ENCODE peak calls at places on chromosomes 12 and 14, in seven cellular contexts. X is gastrocnemius medialis; B is iris pigment epithelial cell; H is Right ventricle myocardium superior; V is activated CD4-positive, alpha-beta T cell treated with anti-CD3 and anti-CD28 coated beads, Interleukin-2, amount 50 U/mL, for 4 hours; R is SW 1271; M is cardiac muscle cell. U is an unnamed sample.

GRCh38 chr14:21398901-21399300 is 15.1 kb upstream of the SUPT16H start:
- DNase-seq in R (no peak), M (no peak), X (no peak), V (no peak), B (no peak), H (no peak), U (no peak)

GRCh38 chr12:90366286-90366685 is 588.7 kb downstream of the CCER1 start:
- DNase-seq in B (peak), V (no peak), M (peak), H (no peak), X (no peak), R (no peak), U (no peak)

GRCh38 chr12:29566441-29566840 is 69.0 kb upstream of the OVCH1 start:
- DNase-seq in H (no peak), R (no peak), M (no peak), X (no peak), V (no peak), B (peak), U (no peak)

GRCh38 chr14:22653012-22653621 is 9.0 kb upstream of the OR6J1 start:
- DNase-seq in B (peak), H (peak), M (peak), V (peak), R (peak), X (no peak), U (no peak)

GRCh38 chr12:107779077-107779840 is 4.8 kb downstream of the ASCL4 start:
- DNase-seq in H (no peak), M (no peak), B (no peak), V (no peak), X (no peak), R (no peak), U (no peak)

GRCh38 chr14:73422515-73422914 is 35.8 kb downstream of the NUMB start:
- DNase-seq in M (no peak), H (no peak), B (no peak), V (no peak), X (no peak), R (no peak), U (no peak)

GRCh38 chr12:26034371-26035142 is 76.1 kb downstream of the RASSF8 start:
- DNase-seq in B (no peak), X (no peak), H (no peak), M (peak), R (no peak), V (no peak), U (no peak)

GRCh38 chr14:39726563-39726962 is 294.3 kb upstream of the FBXO33 start:
- DNase-seq in V (no peak), H (no peak), M (no peak), X (no peak), R (no peak), B (no peak), U (no peak)

GRCh38 chr14:55451398-55451797 is 11.0 kb upstream of the TBPL2 start:
- DNase-seq in B (peak), X (no peak), V (no peak), M (peak), R (no peak), H (no peak), U (no peak)

GRCh38 chr14:21036746-21037145 is 2.1 kb upstream of the RNASE13 start:
- DNase-seq in M (no peak), V (no peak), H (no peak), X (no peak), B (no peak), R (no peak), U (no peak)

GRCh38 chr14:69048456-69048855 is 69.4 kb upstream of the ACTN1 start:
- DNase-seq in B (peak), X (no peak), H (no peak), V (no peak), M (peak), R (no peak), U (no peak)

GRCh38 chr12:69247253-69248018 is 8.1 kb downstream of the CPSF6 start:
- DNase-seq in V (no peak), B (no peak), X (no peak), M (peak), R (no peak), H (no peak), U (no peak)

GRCh38 chr14:50542941-50543418 is 10.6 kb upstream of the MAP4K5 start:
- DNase-seq in X (peak), B (peak), V (peak), H (no peak), M (peak), R (peak), U (peak)

GRCh38 chr12:108341854-108342847 is 3.0 kb upstream of the CMKLR1 start:
- DNase-seq in V (no peak), H (no peak), R (no peak), B (no peak), M (no peak), X (no peak), U (no peak)

GRCh38 chr12:47121146-47121545 is 41.4 kb upstream of the AMIGO2 start:
- DNase-seq in B (peak), X (no peak), V (no peak), R (no peak), M (no peak), H (no peak), U (no peak)

GRCh38 chr14:89125216-89125615 is 291.8 kb downstream of the FOXN3 start:
- DNase-seq in H (no peak), V (no peak), M (no peak), B (no peak), R (no peak), X (no peak), U (no peak)

GRCh38 chr12:89414851-89415250 is 62.5 kb upstream of the DUSP6 start:
- DNase-seq in X (no peak), B (peak), H (no peak), V (no peak), M (peak), R (no peak), U (no peak)

GRCh38 chr12:64083285-64084210 is 138.5 kb downstream of the KICS2 start:
- DNase-seq in X (peak), B (peak), R (peak), H (peak), V (no peak), M (peak), U (peak)

GRCh38 chr12:119157528-119157927 is 21.2 kb upstream of the HSPB8 start:
- DNase-seq in B (no peak), M (no peak), R (no peak), V (no peak), H (peak), X (peak), U (no peak)

GRCh38 chr12:106425061-106425706 is 67.6 kb downstream of the POLR3B start:
- DNase-seq in H (no peak), R (no peak), V (no peak), M (no peak), X (no peak), B (no peak), U (no peak)

GRCh38 chr12:64187370-64187769 is 34.7 kb downstream of the KICS2 start:
- DNase-seq in V (no peak), B (peak), H (no peak), M (peak), R (peak), X (no peak), U (no peak)

GRCh38 chr14:22391908-22392307 is 197.1 kb downstream of the DAD1 start:
- DNase-seq in X (no peak), R (peak), H (peak), B (peak), V (no peak), M (peak), U (no peak)

GRCh38 chr12:124125472-124125871 is 152.5 kb downstream of the ZNF664 start:
- DNase-seq in H (no peak), B (no peak), X (no peak), V (no peak), M (no peak), R (no peak), U (no peak)

GRCh38 chr12:24595652-24596235 is 353.2 kb downstream of the BCAT1 start:
- DNase-seq in V (no peak), M (peak), H (no peak), X (no peak), R (peak), B (peak), U (no peak)

GRCh38 chr12:52043386-52044212 is 7.6 kb upstream of the NR4A1 start:
- DNase-seq in X (peak), M (peak), H (peak), B (no peak), V (no peak), R (no peak), U (peak)

GRCh38 chr12:59088673-59089072 is 168.4 kb upstream of the LRIG3 start:
- DNase-seq in X (no peak), M (peak), H (no peak), R (no peak), B (no peak), V (no peak), U (no peak)

GRCh38 chr12:112419269-112420133 is 754 bp downstream of the PTPN11 start:
- DNase-seq in R (peak), V (no peak), X (peak), H (peak), B (peak), M (peak), U (peak)

GRCh38 chr14:49050836-49051235 is 535.3 kb downstream of the RPS29 start:
- DNase-seq in H (no peak), X (no peak), V (no peak), R (no peak), M (no peak), B (no peak), U (no peak)

GRCh38 chr14:59063259-59063658 is 125.2 kb upstream of the DAAM1 start:
- DNase-seq in B (no peak), V (no peak), H (no peak), M (no peak), R (no peak), X (no peak), U (no peak)

GRCh38 chr12:116459921-116460666 is 99.1 kb upstream of the MAP1LC3B2 start:
- DNase-seq in H (no peak), R (no peak), M (peak), V (no peak), B (no peak), X (no peak), U (no peak)

GRCh38 chr14:61812347-61813100 is 50.3 kb downstream of the SNAPC1 start:
- DNase-seq in R (no peak), M (peak), H (no peak), V (no peak), B (no peak), X (no peak), U (no peak)

GRCh38 chr14:69636051-69636639 is 24.7 kb downstream of the SUSD6 start:
- DNase-seq in H (no peak), X (no peak), M (no peak), V (peak), B (no peak), R (no peak), U (no peak)

GRCh38 chr14:105065280-105066228 is at the start of gene GPR132:
- DNase-seq in B (no peak), H (peak), R (no peak), M (peak), V (peak), X (no peak), U (no peak)

GRCh38 chr12:109518820-109519665 is 41.6 kb downstream of the UBE3B start:
- DNase-seq in X (no peak), R (peak), H (peak), V (peak), M (peak), B (peak), U (peak)

GRCh38 chr14:106556665-106557289 is 1030.4 kb downstream of the TMEM121 start:
- DNase-seq in H (peak), B (no peak), M (no peak), R (peak), X (no peak), V (peak), U (peak)

GRCh38 chr14:76256545-76256944 is 104.8 kb downstream of the GPATCH2L start:
- DNase-seq in M (no peak), X (no peak), R (no peak), H (no peak), B (no peak), V (no peak), U (no peak)

GRCh38 chr12:64730585-64730964 is 28.6 kb downstream of the GNS start:
- DNase-seq in B (no peak), X (no peak), M (no peak), V (no peak), H (no peak), R (no peak), U (no peak)

GRCh38 chr14:89013098-89013504 is 188.7 kb downstream of the TTC8 start:
- DNase-seq in R (peak), V (no peak), H (no peak), M (peak), X (no peak), B (peak), U (no peak)

GRCh38 chr12:50685641-50686040 is 78.3 kb upstream of the ATF1 start:
- DNase-seq in H (no peak), B (no peak), V (no peak), X (no peak), R (no peak), M (no peak), U (no peak)

U was measured in lower leg skin.